ENCODE peak calls at places on chromosome 10, in eight cellular contexts. I is IMR-90, P is kidney, Q is cardiac fibroblast, X is A673, V is left ventricle myocardium inferior, K is HFF-Myc, C is cardiac muscle cell. E is an unnamed sample.

GRCh38 chr10:29746080-29746797 is 111.5 kb upstream of the SVIL start:
- DNase-seq in C (peak), K (peak), X (no peak), I (peak), Q (peak), P (no peak), V (no peak), E (no peak)

GRCh38 chr10:18279202-18279601 is 139.0 kb downstream of the CACNB2 start:
- DNase-seq in Q (peak), I (peak), P (no peak), C (peak), X (peak), K (no peak), V (no peak), E (no peak)

GRCh38 chr10:130301026-130301892 is 165.1 kb downstream of the GLRX3 start:
- DNase-seq in Q (peak), P (peak), V (peak), C (peak), K (no peak), I (no peak), X (peak), E (peak)

GRCh38 chr10:22710139-22710745 is 4.1 kb downstream of the PIP4K2A start:
- DNase-seq in I (no peak), C (no peak), X (no peak), P (no peak), V (no peak), Q (peak), K (no peak), E (no peak)

GRCh38 chr10:541041-541440 is 148.4 kb downstream of the DIP2C start:
- DNase-seq in K (no peak), X (no peak), Q (no peak), V (no peak), C (no peak), I (no peak), P (no peak), E (no peak)

GRCh38 chr10:43078986-43079273 is 2.1 kb downstream of the RET start:
- DNase-seq in X (peak), I (no peak), K (no peak), V (peak), C (no peak), P (no peak), Q (peak), E (no peak)

GRCh38 chr10:95742962-95743535 is 12.9 kb upstream of the ENTPD1 start:
- DNase-seq in C (no peak), Q (no peak), K (no peak), V (no peak), X (no peak), I (no peak), P (no peak), E (no peak)

GRCh38 chr10:113059001-113059780 is 109.1 kb downstream of the TCF7L2 start:
- DNase-seq in V (peak), C (peak), X (peak), K (no peak), I (peak), P (no peak), Q (peak), E (no peak)

GRCh38 chr10:51321968-51322367 is 247.7 kb downstream of the PRKG1 start:
- DNase-seq in P (no peak), K (no peak), C (peak), V (no peak), X (no peak), I (peak), Q (peak), E (no peak)

GRCh38 chr10:73398024-73398423 is 15.8 kb downstream of the ANXA7 start:
- DNase-seq in I (no peak), Q (no peak), P (no peak), V (no peak), C (no peak), X (no peak), K (no peak), E (no peak)
- TF ChIP-seq CTCF in I (peak), Q (no peak), P (no peak), V (no peak), C (peak), X (peak), K (peak), E (no peak)

DNA sequence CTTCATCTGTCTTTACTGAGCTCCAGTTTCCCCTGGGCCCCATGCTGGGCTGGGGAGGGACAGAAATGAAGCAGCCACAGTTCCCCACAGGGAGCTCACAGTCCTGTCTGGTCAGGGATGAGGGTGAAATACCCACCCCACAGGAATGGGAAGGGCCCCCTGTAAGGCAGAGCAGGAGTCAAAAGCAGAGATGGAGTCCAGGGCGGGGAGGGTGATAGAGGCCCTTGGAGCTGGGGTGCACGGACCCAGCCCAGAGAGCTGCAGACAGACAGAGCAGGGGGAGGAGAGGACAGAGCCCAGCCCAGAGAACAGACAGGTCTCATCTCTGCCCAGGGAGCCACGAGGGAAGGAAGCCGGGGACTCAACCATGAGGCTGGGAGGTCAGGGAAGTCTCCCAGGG is 34.9 kb upstream of the ZNF488 start:
- DNase-seq in K (no peak), C (no peak), Q (no peak), V (no peak), I (no peak), X (no peak), P (peak), E (no peak)
- TF ChIP-seq CTCF in K (no peak), C (no peak), Q (no peak), V (no peak), I (no peak), X (no peak), P (no peak), E (no peak)

DNA sequence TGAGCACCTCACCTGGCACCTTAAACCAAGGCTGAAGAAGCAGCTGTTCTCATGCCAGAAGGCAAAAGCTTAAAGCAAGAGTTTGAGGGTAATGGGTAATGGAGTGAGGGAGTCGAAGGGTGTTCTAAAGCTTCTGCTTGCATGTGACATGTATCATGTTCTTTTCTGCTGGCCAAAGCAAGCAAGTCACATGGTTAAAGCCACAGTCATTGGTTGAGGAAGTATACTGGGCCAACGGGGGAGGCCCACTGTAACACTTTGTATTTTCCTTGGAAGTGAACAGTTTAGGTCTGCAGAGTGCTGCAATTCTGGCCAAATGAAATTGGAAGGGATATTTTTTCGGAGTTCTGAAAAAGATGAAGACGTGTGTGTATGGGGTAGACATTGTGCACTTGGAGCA is 75.7 kb downstream of the REEP3 start:
- DNase-seq in C (no peak), P (no peak), Q (no peak), V (no peak), K (no peak), X (no peak), I (no peak), E (no peak)
- TF ChIP-seq CTCF in C (no peak), P (no peak), Q (no peak), V (no peak), K (no peak), X (no peak), I (no peak), E (no peak)

GRCh38 chr10:27256299-27256698 is 15.7 kb upstream of the ACBD5 start:
- DNase-seq in V (no peak), Q (no peak), K (no peak), C (no peak), P (no peak), X (no peak), I (no peak), E (no peak)

GRCh38 chr10:27256790-27257189 is 16.2 kb upstream of the ACBD5 start:
- DNase-seq in X (peak), K (no peak), C (no peak), I (no peak), V (no peak), Q (no peak), P (no peak), E (no peak)

GRCh38 chr10:27258492-27258837 is 17.9 kb upstream of the ACBD5 start:
- DNase-seq in Q (no peak), C (no peak), V (no peak), X (no peak), P (no peak), I (no peak), K (no peak), E (no peak)

GRCh38 chr10:27258838-27259532 is 18.4 kb upstream of the ACBD5 start:
- DNase-seq in C (no peak), K (no peak), P (peak), I (no peak), Q (no peak), V (no peak), X (peak), E (peak)
- TF ChIP-seq CTCF in C (no peak), K (no peak), P (no peak), I (no peak), Q (no peak), V (no peak), X (no peak), E (no peak)

GRCh38 chr10:32961892-32962369 is 3.9 kb upstream of the ITGB1 start:
- DNase-seq in P (no peak), Q (peak), X (no peak), I (peak), V (no peak), C (peak), K (no peak), E (no peak)
- TF ChIP-seq CTCF in P (no peak), Q (peak), X (no peak), I (peak), V (peak), C (peak), K (peak), E (no peak)

GRCh38 chr10:117273980-117274379 is 33.1 kb downstream of the SLC18A2 start:
- DNase-seq in P (no peak), K (no peak), I (no peak), C (no peak), X (no peak), V (no peak), Q (no peak), E (no peak)

GRCh38 chr10:117272195-117273076 is 31.5 kb downstream of the SLC18A2 start:
- DNase-seq in I (no peak), K (no peak), C (no peak), V (no peak), Q (no peak), X (no peak), P (no peak), E (no peak)

GRCh38 chr10:117271427-117271826 is 30.5 kb downstream of the SLC18A2 start:
- DNase-seq in Q (peak), P (no peak), C (peak), V (no peak), K (no peak), I (peak), X (no peak), E (no peak)

GRCh38 chr10:117275121-117275520 is 34.2 kb downstream of the SLC18A2 start:
- DNase-seq in P (no peak), Q (no peak), C (no peak), K (no peak), V (no peak), I (no peak), X (no peak), E (no peak)

DNA sequence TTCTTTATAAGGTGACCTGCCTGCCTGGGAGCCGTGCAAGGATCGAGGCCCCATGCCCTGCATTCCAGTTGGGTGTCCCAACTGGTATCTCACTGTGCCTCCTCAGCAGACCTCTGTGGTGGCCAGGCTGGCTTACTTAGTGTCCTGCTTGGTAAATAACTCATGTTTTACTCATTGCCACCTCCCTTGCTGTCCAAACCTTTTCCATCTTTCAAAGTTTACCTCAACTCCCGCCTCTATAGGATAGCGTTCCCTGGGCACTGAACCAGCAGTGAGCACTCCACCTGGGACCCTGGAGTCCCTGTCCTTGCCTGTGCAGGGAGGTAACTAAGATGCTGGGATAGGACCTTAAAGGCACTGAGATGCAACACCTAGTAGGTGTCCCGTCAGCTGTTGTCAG is 33.6 kb downstream of the SLC18A2 start:
- DNase-seq in V (no peak), K (no peak), X (no peak), P (no peak), Q (no peak), I (no peak), C (no peak), E (no peak)
- TF ChIP-seq CTCF in V (no peak), K (no peak), X (no peak), P (no peak), Q (no peak), I (no peak), C (no peak), E (no peak)

GRCh38 chr10:79068562-79069324 is at the start of gene ZMIZ1:
- DNase-seq in C (peak), V (peak), K (peak), I (peak), X (peak), Q (peak), P (peak), E (peak)
- TF ChIP-seq CTCF in C (peak), V (peak), K (no peak), I (peak), X (no peak), Q (no peak), P (peak), E (no peak)

GRCh38 chr10:63819753-63820347 is 298.6 kb downstream of the REEP3 start:
- DNase-seq in I (peak), X (peak), C (peak), K (peak), V (peak), P (peak), Q (peak), E (no peak)
- TF ChIP-seq CTCF in I (peak), X (peak), C (peak), K (peak), V (peak), P (peak), Q (peak), E (no peak)

E was measured in activated B cell treated with CpG ODN at 0.5 μM for 24 hours.